ENCODE peak calls at places on chromosome 10, in four cellular contexts. K is fibroblast of mammary gland; E is activated CD8-positive, alpha-beta T cell treated with anti-CD3 and anti-CD28 coated beads for 36 hours; Q is Calu3. R is an unnamed sample.

GRCh38 chr10:110609592-110609991 is 34.5 kb upstream of the RBM20 start:
- DNase-seq in K (no peak), E (no peak), Q (no peak), R (no peak)

GRCh38 chr10:79905322-79906314 is 43.3 kb downstream of the SFTPD start:
- DNase-seq in K (peak; percentile 25), E (peak; percentile 38), Q (no peak), R (no peak)

GRCh38 chr10:112361951-112362770 is 11.8 kb upstream of the ACSL5 start:
- DNase-seq in K (peak; percentile 80), E (no peak), Q (no peak), R (no peak)

GRCh38 chr10:79178614-79179403 is 110.0 kb downstream of the ZMIZ1 start:
- DNase-seq in K (peak; percentile 88), E (no peak), Q (no peak), R (no peak)

GRCh38 chr10:58517071-58517470 is 4.4 kb downstream of the BICC1 start:
- DNase-seq in K (no peak), E (no peak), Q (no peak), R (no peak)

GRCh38 chr10:122450336-122450990 is 4.0 kb upstream of the ARMS2 start:
- DNase-seq in K (no peak), E (no peak), Q (no peak), R (no peak)

GRCh38 chr10:132516771-132517725 is 20.5 kb upstream of the INPP5A start:
- DNase-seq in K (peak; percentile 97), E (no peak), Q (peak; percentile 74), R (no peak)

GRCh38 chr10:30509508-30509907 is 75.5 kb downstream of the MAP3K8 start:
- DNase-seq in K (no peak), E (no peak), Q (no peak), R (no peak)

GRCh38 chr10:72218329-72218728 is 2.3 kb upstream of the ASCC1 start:
- DNase-seq in K (no peak), E (no peak), Q (no peak), R (no peak)

GRCh38 chr10:80506836-80507483 is 30.7 kb upstream of the SH2D4B start:
- DNase-seq in K (no peak), E (no peak), Q (no peak), R (no peak)

GRCh38 chr10:78255796-78256638 is 222.4 kb downstream of the RPS24 start:
- DNase-seq in K (peak; percentile 99), E (no peak), Q (peak; percentile 60), R (no peak)

GRCh38 chr10:132662186-132662920 is 123.6 kb downstream of the NKX6-2 start:
- DNase-seq in K (no peak), E (no peak), Q (no peak), R (no peak)

GRCh38 chr10:13716161-13717071 is 129.7 kb downstream of the PRPF18 start:
- DNase-seq in K (peak; percentile 99), E (no peak), Q (no peak), R (no peak)

GRCh38 chr10:116800356-116800929 is 48.9 kb upstream of the ENO4 start:
- DNase-seq in K (no peak), E (no peak), Q (no peak), R (no peak)

GRCh38 chr10:18271481-18271880 is 131.3 kb downstream of the CACNB2 start:
- DNase-seq in K (no peak), E (no peak), Q (no peak), R (no peak)

GRCh38 chr10:93616844-93617360 is 4.6 kb downstream of the PDE6C start:
- DNase-seq in K (no peak), E (no peak), Q (no peak), R (no peak)

GRCh38 chr10:12825255-12825654 is 176.3 kb downstream of the CCDC3 start:
- DNase-seq in K (no peak), E (no peak), Q (no peak), R (no peak)

GRCh38 chr10:126439947-126440346 is 51.7 kb upstream of the ADAM12 start:
- DNase-seq in K (no peak), E (no peak), Q (no peak), R (no peak)

GRCh38 chr10:76234827-76235226 is 803.4 kb downstream of the LRMDA start:
- DNase-seq in K (no peak), E (no peak), Q (no peak), R (no peak)

GRCh38 chr10:68562666-68563522 is 2.8 kb downstream of the TET1 start:
- DNase-seq in K (peak; percentile 70), E (no peak), Q (no peak), R (no peak)

GRCh38 chr10:70417568-70417967 is 13.6 kb downstream of the EIF4EBP2 start:
- DNase-seq in K (peak; percentile 38), E (no peak), Q (no peak), R (no peak)

GRCh38 chr10:21173433-21173963 is 276.4 kb upstream of the NEBL start:
- DNase-seq in K (no peak), E (peak; percentile 2), Q (peak; percentile 17), R (no peak)

GRCh38 chr10:28520346-28520745 is 12.6 kb upstream of the WAC start:
- DNase-seq in K (no peak), E (no peak), Q (no peak), R (no peak)

GRCh38 chr10:132836832-132837540 is 51.0 kb upstream of the NKX6-2 start:
- DNase-seq in K (peak; percentile 23), E (peak; percentile 51), Q (peak; percentile 41), R (peak; percentile 78)

GRCh38 chr10:126049741-126050140 is 153.4 kb downstream of the FANK1 start:
- DNase-seq in K (peak; percentile 62), E (no peak), Q (no peak), R (peak; percentile 5)

GRCh38 chr10:86684305-86684704 is 16.0 kb downstream of the LDB3 start:
- DNase-seq in K (no peak), E (no peak), Q (peak; percentile 58), R (no peak)
- TF ChIP-seq CTCF in K (no peak), E (no peak), Q (no peak), R (peak; percentile 6)

DNA sequence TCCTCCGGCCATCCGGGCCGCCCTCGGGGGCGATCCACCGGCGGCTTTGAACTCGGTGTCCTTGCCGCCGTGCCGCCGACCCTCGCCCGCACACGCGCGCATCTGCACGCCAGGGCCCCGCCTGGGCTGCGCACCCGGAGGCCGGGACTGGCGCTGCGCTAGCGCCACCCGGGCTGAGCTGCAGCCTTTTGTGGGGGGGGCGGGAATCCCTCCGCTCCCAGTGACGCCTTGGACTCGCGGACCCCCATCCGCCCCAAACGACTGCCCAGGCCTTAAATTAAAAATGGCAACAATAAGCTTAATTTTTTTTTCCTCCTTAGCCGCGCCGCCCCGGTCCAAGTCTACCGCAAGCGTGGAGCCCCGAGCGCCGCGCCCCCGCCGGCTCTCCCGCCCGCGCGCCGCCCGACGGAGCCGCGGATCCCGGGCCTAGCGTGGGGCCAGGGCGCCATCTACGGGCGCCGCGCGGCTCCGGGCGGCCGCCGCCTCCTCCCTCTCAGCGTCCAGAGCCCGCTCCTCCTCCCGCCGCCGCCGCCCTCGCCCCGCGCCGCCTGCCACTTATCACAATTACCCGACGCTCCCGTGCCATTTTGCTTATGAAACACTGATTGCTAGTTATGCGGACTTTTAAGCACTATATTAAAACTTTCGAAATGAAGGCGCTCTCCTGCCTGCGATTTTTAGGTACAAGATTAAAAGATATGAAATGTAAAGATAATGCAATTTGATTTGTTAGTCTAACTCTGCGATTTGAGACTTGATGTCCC is 7.5 kb upstream of the EBF3 start:
- DNase-seq in K (peak; percentile 39), E (peak; percentile 64), Q (peak; percentile 10), R (peak; percentile 80)
- TF ChIP-seq CTCF in K (no peak), E (peak; percentile 58), Q (no peak), R (peak; percentile 54)

DNA sequence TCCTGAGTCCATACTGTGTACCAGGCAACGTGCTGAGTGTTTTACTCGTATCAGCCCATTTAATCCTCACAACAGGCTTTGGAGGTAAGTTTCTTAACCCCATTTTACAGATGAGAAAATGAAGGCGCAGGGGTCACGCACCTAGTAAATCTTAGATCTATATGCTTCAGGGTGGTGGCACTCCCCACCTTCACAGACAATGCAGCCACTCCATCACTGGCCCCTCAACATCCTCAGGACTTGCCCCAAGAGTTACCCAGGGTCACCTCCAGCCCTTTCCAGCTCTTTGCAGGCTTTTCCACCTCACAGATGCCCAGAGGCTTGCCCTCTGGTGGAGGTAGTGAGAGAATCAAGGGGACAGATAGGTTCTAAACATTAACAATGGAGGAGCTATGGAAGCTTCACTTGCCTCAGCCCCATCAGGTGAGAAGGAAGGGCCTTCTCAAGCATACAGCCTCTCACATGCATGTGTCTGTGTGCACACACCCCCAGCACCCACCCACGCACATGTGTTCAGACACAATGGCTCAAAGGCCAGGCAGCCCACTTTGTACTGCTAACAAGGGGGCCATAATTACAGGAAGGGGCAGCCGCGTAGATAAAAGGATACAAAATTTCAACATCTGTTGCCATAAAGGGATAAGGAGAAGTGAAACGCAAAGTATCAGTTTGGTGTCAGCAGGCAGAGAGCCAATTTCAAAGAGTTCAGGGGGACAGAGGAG is 29.1 kb downstream of the DPCD start:
- DNase-seq in K (no peak), E (no peak), Q (no peak), R (peak; percentile 75)
- TF ChIP-seq CTCF in K (no peak), E (no peak), Q (no peak), R (peak; percentile 14)

GRCh38 chr10:44978213-44978569 is 418 bp downstream of the DEPP1 start:
- DNase-seq in K (no peak), E (no peak), Q (no peak), R (no peak)

GRCh38 chr10:44979281-44980181 is 922 bp upstream of the DEPP1 start:
- DNase-seq in K (no peak), E (no peak), Q (no peak), R (no peak)

GRCh38 chr10:44977287-44978212 is 1.1 kb downstream of the DEPP1 start:
- DNase-seq in K (no peak), E (no peak), Q (no peak), R (no peak)

GRCh38 chr10:44980309-44981171 is 1.9 kb upstream of the DEPP1 start:
- DNase-seq in K (no peak), E (no peak), Q (no peak), R (no peak)

GRCh38 chr10:44978570-44979280 is at the start of gene DEPP1:
- DNase-seq in K (peak; percentile 90), E (peak; percentile 30), Q (peak; percentile 95), R (peak; percentile 56)
- TF ChIP-seq CTCF in K (peak; percentile 9), E (no peak), Q (peak; percentile 6), R (no peak)

DNA sequence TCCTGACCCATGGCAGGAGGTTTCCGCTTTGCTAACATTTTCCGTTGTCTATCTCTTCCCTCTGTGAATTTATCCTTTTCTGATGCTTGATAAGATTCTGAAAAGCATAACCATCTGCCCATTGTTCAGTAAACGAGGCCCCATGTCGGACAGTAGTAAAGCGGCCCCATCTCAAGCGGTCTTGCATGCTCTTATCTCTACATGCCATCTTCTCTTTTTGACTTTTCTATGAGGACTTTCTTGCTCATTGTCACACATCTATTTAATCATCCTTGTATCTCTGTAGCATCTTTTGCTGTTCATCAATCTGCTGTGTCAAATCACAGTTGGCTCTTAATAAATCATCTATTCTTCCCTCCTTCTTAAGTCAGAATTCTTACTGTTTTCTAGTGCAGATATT is 37.6 kb downstream of the ZNF248 start:
- DNase-seq in K (no peak), E (no peak), Q (no peak), R (no peak)
- TF ChIP-seq CTCF in K (no peak), E (no peak), Q (no peak), R (no peak)

GRCh38 chr10:100562806-100563293 is 27.1 kb downstream of the HIF1AN start:
- DNase-seq in K (peak; percentile 57), E (peak; percentile 24), Q (peak; percentile 20), R (no peak)
- TF ChIP-seq CTCF in K (peak; percentile 42), E (no peak), Q (no peak), R (no peak)